ENCODE peak calls at places on chromosomes 5 and 9, in five cellular contexts. One of them, this sample, is unnamed.

GRCh38 chr5:141182248-141182647 is at the start of gene PCDHB16:
- DNase-seq in stimulated activated CD4-positive, alpha-beta T cell treated with anti-CD3 and anti-CD28 coated beads, Interleukin-1b, Interleukin-23, amount 100 ng/mL, for 1 hour: no peak
- DNase-seq in SHP77 treated with DMSO at 0.1 percent for 48 hours: no peak
- DNase-seq in mucosa of gallbladder: no peak
- DNase-seq in NCI-H774: no peak
- DNase-seq in this sample: peak

GRCh38 chr5:141260458-141261237 is 15.5 kb downstream of the PCDHB15 start:
- DNase-seq in stimulated activated CD4-positive, alpha-beta T cell treated with anti-CD3 and anti-CD28 coated beads, Interleukin-1b, Interleukin-23, amount 100 ng/mL, for 1 hour: no peak
- DNase-seq in NCI-H774: no peak
- DNase-seq in mucosa of gallbladder: no peak
- DNase-seq in SHP77 treated with DMSO at 0.1 percent for 48 hours: no peak
- DNase-seq in this sample: no peak

GRCh38 chr9:93111001-93111370 is 15.0 kb downstream of the CARD19 start:
- DNase-seq in stimulated activated CD4-positive, alpha-beta T cell treated with anti-CD3 and anti-CD28 coated beads, Interleukin-1b, Interleukin-23, amount 100 ng/mL, for 1 hour: no peak
- DNase-seq in SHP77 treated with DMSO at 0.1 percent for 48 hours: no peak
- DNase-seq in NCI-H774: no peak
- DNase-seq in mucosa of gallbladder: no peak
- DNase-seq in this sample: peak

GRCh38 chr5:176364765-176365662 is at the start of gene ARL10:
- DNase-seq in SHP77 treated with DMSO at 0.1 percent for 48 hours: no peak
- DNase-seq in stimulated activated CD4-positive, alpha-beta T cell treated with anti-CD3 and anti-CD28 coated beads, Interleukin-1b, Interleukin-23, amount 100 ng/mL, for 1 hour: no peak
- DNase-seq in mucosa of gallbladder: peak
- DNase-seq in NCI-H774: no peak
- DNase-seq in this sample: peak

GRCh38 chr5:143014017-143014651 is 244.0 kb downstream of the ARHGAP26 start:
- DNase-seq in SHP77 treated with DMSO at 0.1 percent for 48 hours: no peak
- DNase-seq in stimulated activated CD4-positive, alpha-beta T cell treated with anti-CD3 and anti-CD28 coated beads, Interleukin-1b, Interleukin-23, amount 100 ng/mL, for 1 hour: no peak
- DNase-seq in mucosa of gallbladder: no peak
- DNase-seq in NCI-H774: no peak
- DNase-seq in this sample: no peak

GRCh38 chr5:67166460-67166871 is 30.1 kb downstream of the CD180 start:
- DNase-seq in stimulated activated CD4-positive, alpha-beta T cell treated with anti-CD3 and anti-CD28 coated beads, Interleukin-1b, Interleukin-23, amount 100 ng/mL, for 1 hour: peak
- DNase-seq in mucosa of gallbladder: no peak
- DNase-seq in SHP77 treated with DMSO at 0.1 percent for 48 hours: no peak
- DNase-seq in NCI-H774: no peak
- DNase-seq in this sample: peak

GRCh38 chr9:14830057-14830456 is 80.2 kb downstream of the FREM1 start:
- DNase-seq in SHP77 treated with DMSO at 0.1 percent for 48 hours: no peak
- DNase-seq in mucosa of gallbladder: no peak
- DNase-seq in NCI-H774: no peak
- DNase-seq in stimulated activated CD4-positive, alpha-beta T cell treated with anti-CD3 and anti-CD28 coated beads, Interleukin-1b, Interleukin-23, amount 100 ng/mL, for 1 hour: no peak
- DNase-seq in this sample: no peak

GRCh38 chr9:107731115-107731762 is 241.7 kb upstream of the KLF4 start:
- DNase-seq in mucosa of gallbladder: no peak
- DNase-seq in stimulated activated CD4-positive, alpha-beta T cell treated with anti-CD3 and anti-CD28 coated beads, Interleukin-1b, Interleukin-23, amount 100 ng/mL, for 1 hour: no peak
- DNase-seq in SHP77 treated with DMSO at 0.1 percent for 48 hours: no peak
- DNase-seq in NCI-H774: no peak
- DNase-seq in this sample: no peak

GRCh38 chr5:40441733-40442132 is 238.0 kb upstream of the PTGER4 start:
- DNase-seq in SHP77 treated with DMSO at 0.1 percent for 48 hours: no peak
- DNase-seq in stimulated activated CD4-positive, alpha-beta T cell treated with anti-CD3 and anti-CD28 coated beads, Interleukin-1b, Interleukin-23, amount 100 ng/mL, for 1 hour: no peak
- DNase-seq in NCI-H774: no peak
- DNase-seq in mucosa of gallbladder: no peak
- DNase-seq in this sample: no peak

GRCh38 chr9:38339087-38339486 is 53.4 kb upstream of the ALDH1B1 start:
- DNase-seq in mucosa of gallbladder: no peak
- DNase-seq in NCI-H774: no peak
- DNase-seq in stimulated activated CD4-positive, alpha-beta T cell treated with anti-CD3 and anti-CD28 coated beads, Interleukin-1b, Interleukin-23, amount 100 ng/mL, for 1 hour: no peak
- DNase-seq in SHP77 treated with DMSO at 0.1 percent for 48 hours: no peak
- DNase-seq in this sample: no peak

GRCh38 chr9:126125177-126125576 is 201.5 kb upstream of the MVB12B start:
- DNase-seq in stimulated activated CD4-positive, alpha-beta T cell treated with anti-CD3 and anti-CD28 coated beads, Interleukin-1b, Interleukin-23, amount 100 ng/mL, for 1 hour: no peak
- DNase-seq in SHP77 treated with DMSO at 0.1 percent for 48 hours: no peak
- DNase-seq in mucosa of gallbladder: peak
- DNase-seq in NCI-H774: no peak
- DNase-seq in this sample: peak

GRCh38 chr9:79522793-79523192 is 49.0 kb upstream of the TLE4 start:
- DNase-seq in NCI-H774: no peak
- DNase-seq in mucosa of gallbladder: no peak
- DNase-seq in SHP77 treated with DMSO at 0.1 percent for 48 hours: no peak
- DNase-seq in stimulated activated CD4-positive, alpha-beta T cell treated with anti-CD3 and anti-CD28 coated beads, Interleukin-1b, Interleukin-23, amount 100 ng/mL, for 1 hour: no peak
- DNase-seq in this sample: no peak

GRCh38 chr5:67746103-67746502 is 469.5 kb upstream of the PIK3R1 start:
- DNase-seq in stimulated activated CD4-positive, alpha-beta T cell treated with anti-CD3 and anti-CD28 coated beads, Interleukin-1b, Interleukin-23, amount 100 ng/mL, for 1 hour: no peak
- DNase-seq in mucosa of gallbladder: no peak
- DNase-seq in SHP77 treated with DMSO at 0.1 percent for 48 hours: no peak
- DNase-seq in NCI-H774: no peak
- DNase-seq in this sample: no peak

GRCh38 chr5:51391175-51391574 is 7.9 kb downstream of the ISL1 start:
- DNase-seq in NCI-H774: no peak
- DNase-seq in stimulated activated CD4-positive, alpha-beta T cell treated with anti-CD3 and anti-CD28 coated beads, Interleukin-1b, Interleukin-23, amount 100 ng/mL, for 1 hour: no peak
- DNase-seq in SHP77 treated with DMSO at 0.1 percent for 48 hours: no peak
- DNase-seq in mucosa of gallbladder: no peak
- DNase-seq in this sample: no peak

GRCh38 chr5:132268698-132269551 is 11.4 kb downstream of the PDLIM4 start:
- DNase-seq in stimulated activated CD4-positive, alpha-beta T cell treated with anti-CD3 and anti-CD28 coated beads, Interleukin-1b, Interleukin-23, amount 100 ng/mL, for 1 hour: no peak
- DNase-seq in NCI-H774: no peak
- DNase-seq in mucosa of gallbladder: no peak
- DNase-seq in SHP77 treated with DMSO at 0.1 percent for 48 hours: no peak
- DNase-seq in this sample: peak

GRCh38 chr5:113293613-113294340 is 141.0 kb downstream of the TSSK1B start:
- DNase-seq in mucosa of gallbladder: no peak
- DNase-seq in NCI-H774: no peak
- DNase-seq in SHP77 treated with DMSO at 0.1 percent for 48 hours: no peak
- DNase-seq in stimulated activated CD4-positive, alpha-beta T cell treated with anti-CD3 and anti-CD28 coated beads, Interleukin-1b, Interleukin-23, amount 100 ng/mL, for 1 hour: no peak
- DNase-seq in this sample: no peak

GRCh38 chr9:109418827-109419226 is 79.3 kb downstream of the PTPN3 start:
- DNase-seq in NCI-H774: no peak
- DNase-seq in mucosa of gallbladder: no peak
- DNase-seq in SHP77 treated with DMSO at 0.1 percent for 48 hours: no peak
- DNase-seq in stimulated activated CD4-positive, alpha-beta T cell treated with anti-CD3 and anti-CD28 coated beads, Interleukin-1b, Interleukin-23, amount 100 ng/mL, for 1 hour: no peak
- DNase-seq in this sample: no peak

GRCh38 chr5:60161340-60161934 is 267.9 kb upstream of the PDE4D start:
- DNase-seq in stimulated activated CD4-positive, alpha-beta T cell treated with anti-CD3 and anti-CD28 coated beads, Interleukin-1b, Interleukin-23, amount 100 ng/mL, for 1 hour: no peak
- DNase-seq in SHP77 treated with DMSO at 0.1 percent for 48 hours: no peak
- DNase-seq in NCI-H774: no peak
- DNase-seq in mucosa of gallbladder: no peak
- DNase-seq in this sample: no peak

GRCh38 chr5:97425511-97425910 is 242.5 kb upstream of the RIOK2 start:
- DNase-seq in NCI-H774: no peak
- DNase-seq in SHP77 treated with DMSO at 0.1 percent for 48 hours: no peak
- DNase-seq in mucosa of gallbladder: no peak
- DNase-seq in stimulated activated CD4-positive, alpha-beta T cell treated with anti-CD3 and anti-CD28 coated beads, Interleukin-1b, Interleukin-23, amount 100 ng/mL, for 1 hour: no peak
- DNase-seq in this sample: no peak

GRCh38 chr5:152349683-152350526 is 55.2 kb downstream of the NMUR2 start:
- DNase-seq in mucosa of gallbladder: peak
- DNase-seq in NCI-H774: peak
- DNase-seq in SHP77 treated with DMSO at 0.1 percent for 48 hours: peak
- DNase-seq in stimulated activated CD4-positive, alpha-beta T cell treated with anti-CD3 and anti-CD28 coated beads, Interleukin-1b, Interleukin-23, amount 100 ng/mL, for 1 hour: no peak
- DNase-seq in this sample: peak

GRCh38 chr5:122076669-122077450 is 1.2 kb downstream of the LOX start:
- DNase-seq in NCI-H774: peak
- DNase-seq in stimulated activated CD4-positive, alpha-beta T cell treated with anti-CD3 and anti-CD28 coated beads, Interleukin-1b, Interleukin-23, amount 100 ng/mL, for 1 hour: no peak
- DNase-seq in SHP77 treated with DMSO at 0.1 percent for 48 hours: peak
- DNase-seq in mucosa of gallbladder: peak
- DNase-seq in this sample: peak

GRCh38 chr9:5492965-5493364 is 17.4 kb upstream of the PDCD1LG2 start:
- DNase-seq in mucosa of gallbladder: no peak
- DNase-seq in SHP77 treated with DMSO at 0.1 percent for 48 hours: no peak
- DNase-seq in stimulated activated CD4-positive, alpha-beta T cell treated with anti-CD3 and anti-CD28 coated beads, Interleukin-1b, Interleukin-23, amount 100 ng/mL, for 1 hour: no peak
- DNase-seq in NCI-H774: no peak
- DNase-seq in this sample: no peak

GRCh38 chr9:14989811-14990210 is 79.6 kb upstream of the FREM1 start:
- DNase-seq in mucosa of gallbladder: no peak
- DNase-seq in NCI-H774: no peak
- DNase-seq in stimulated activated CD4-positive, alpha-beta T cell treated with anti-CD3 and anti-CD28 coated beads, Interleukin-1b, Interleukin-23, amount 100 ng/mL, for 1 hour: no peak
- DNase-seq in SHP77 treated with DMSO at 0.1 percent for 48 hours: no peak
- DNase-seq in this sample: no peak

GRCh38 chr5:85334-85995 is 6.5 kb upstream of the PLEKHG4B start:
- DNase-seq in SHP77 treated with DMSO at 0.1 percent for 48 hours: no peak
- DNase-seq in stimulated activated CD4-positive, alpha-beta T cell treated with anti-CD3 and anti-CD28 coated beads, Interleukin-1b, Interleukin-23, amount 100 ng/mL, for 1 hour: no peak
- DNase-seq in mucosa of gallbladder: no peak
- DNase-seq in NCI-H774: peak
- DNase-seq in this sample: no peak

GRCh38 chr5:161230222-161230621 is 316.3 kb downstream of the GABRB2 start:
- DNase-seq in stimulated activated CD4-positive, alpha-beta T cell treated with anti-CD3 and anti-CD28 coated beads, Interleukin-1b, Interleukin-23, amount 100 ng/mL, for 1 hour: no peak
- DNase-seq in mucosa of gallbladder: peak
- DNase-seq in NCI-H774: peak
- DNase-seq in SHP77 treated with DMSO at 0.1 percent for 48 hours: peak
- DNase-seq in this sample: no peak

GRCh38 chr5:135491552-135492318 is 39.6 kb upstream of the TIFAB start:
- DNase-seq in mucosa of gallbladder: no peak
- DNase-seq in NCI-H774: peak
- DNase-seq in SHP77 treated with DMSO at 0.1 percent for 48 hours: no peak
- DNase-seq in stimulated activated CD4-positive, alpha-beta T cell treated with anti-CD3 and anti-CD28 coated beads, Interleukin-1b, Interleukin-23, amount 100 ng/mL, for 1 hour: no peak
- DNase-seq in this sample: peak

GRCh38 chr5:160064441-160064840 is 54.8 kb downstream of the PWWP2A start:
- DNase-seq in mucosa of gallbladder: peak
- DNase-seq in stimulated activated CD4-positive, alpha-beta T cell treated with anti-CD3 and anti-CD28 coated beads, Interleukin-1b, Interleukin-23, amount 100 ng/mL, for 1 hour: no peak
- DNase-seq in SHP77 treated with DMSO at 0.1 percent for 48 hours: no peak
- DNase-seq in NCI-H774: no peak
- DNase-seq in this sample: no peak

GRCh38 chr5:154278172-154278571 is 87.6 kb downstream of the GALNT10 start:
- DNase-seq in NCI-H774: no peak
- DNase-seq in mucosa of gallbladder: no peak
- DNase-seq in SHP77 treated with DMSO at 0.1 percent for 48 hours: no peak
- DNase-seq in stimulated activated CD4-positive, alpha-beta T cell treated with anti-CD3 and anti-CD28 coated beads, Interleukin-1b, Interleukin-23, amount 100 ng/mL, for 1 hour: no peak
- DNase-seq in this sample: no peak

GRCh38 chr5:87827561-87827960 is 414.8 kb upstream of the CCNH start:
- DNase-seq in mucosa of gallbladder: no peak
- DNase-seq in stimulated activated CD4-positive, alpha-beta T cell treated with anti-CD3 and anti-CD28 coated beads, Interleukin-1b, Interleukin-23, amount 100 ng/mL, for 1 hour: no peak
- DNase-seq in NCI-H774: no peak
- DNase-seq in SHP77 treated with DMSO at 0.1 percent for 48 hours: no peak
- DNase-seq in this sample: no peak

GRCh38 chr9:125986966-125987365 is 239.8 kb downstream of the PBX3 start:
- DNase-seq in NCI-H774: no peak
- DNase-seq in stimulated activated CD4-positive, alpha-beta T cell treated with anti-CD3 and anti-CD28 coated beads, Interleukin-1b, Interleukin-23, amount 100 ng/mL, for 1 hour: no peak
- DNase-seq in SHP77 treated with DMSO at 0.1 percent for 48 hours: no peak
- DNase-seq in mucosa of gallbladder: no peak
- DNase-seq in this sample: no peak

GRCh38 chr9:22005700-22006605 is 3.2 kb downstream of the CDKN2B start:
- DNase-seq in stimulated activated CD4-positive, alpha-beta T cell treated with anti-CD3 and anti-CD28 coated beads, Interleukin-1b, Interleukin-23, amount 100 ng/mL, for 1 hour: no peak
- DNase-seq in NCI-H774: no peak
- DNase-seq in mucosa of gallbladder: no peak
- DNase-seq in SHP77 treated with DMSO at 0.1 percent for 48 hours: no peak
- DNase-seq in this sample: no peak

GRCh38 chr5:153902026-153902425 is 136.7 kb downstream of the FAM114A2 start:
- DNase-seq in mucosa of gallbladder: no peak
- DNase-seq in NCI-H774: no peak
- DNase-seq in SHP77 treated with DMSO at 0.1 percent for 48 hours: no peak
- DNase-seq in stimulated activated CD4-positive, alpha-beta T cell treated with anti-CD3 and anti-CD28 coated beads, Interleukin-1b, Interleukin-23, amount 100 ng/mL, for 1 hour: no peak
- DNase-seq in this sample: no peak

GRCh38 chr5:93532370-93532769 is 48.6 kb downstream of the NR2F1-AS1 start:
- DNase-seq in stimulated activated CD4-positive, alpha-beta T cell treated with anti-CD3 and anti-CD28 coated beads, Interleukin-1b, Interleukin-23, amount 100 ng/mL, for 1 hour: no peak
- DNase-seq in SHP77 treated with DMSO at 0.1 percent for 48 hours: no peak
- DNase-seq in mucosa of gallbladder: peak
- DNase-seq in NCI-H774: no peak
- DNase-seq in this sample: peak

GRCh38 chr5:9604416-9604815 is 25.7 kb downstream of the TAS2R1 start:
- DNase-seq in stimulated activated CD4-positive, alpha-beta T cell treated with anti-CD3 and anti-CD28 coated beads, Interleukin-1b, Interleukin-23, amount 100 ng/mL, for 1 hour: no peak
- DNase-seq in NCI-H774: no peak
- DNase-seq in SHP77 treated with DMSO at 0.1 percent for 48 hours: no peak
- DNase-seq in mucosa of gallbladder: no peak
- DNase-seq in this sample: no peak

GRCh38 chr5:96148376-96148775 is 186.7 kb upstream of the ELL2 start:
- DNase-seq in NCI-H774: no peak
- DNase-seq in SHP77 treated with DMSO at 0.1 percent for 48 hours: no peak
- DNase-seq in mucosa of gallbladder: no peak
- DNase-seq in stimulated activated CD4-positive, alpha-beta T cell treated with anti-CD3 and anti-CD28 coated beads, Interleukin-1b, Interleukin-23, amount 100 ng/mL, for 1 hour: no peak
- DNase-seq in this sample: no peak

GRCh38 chr9:96057155-96057554 is 181.7 kb downstream of the ERCC6L2 start:
- DNase-seq in SHP77 treated with DMSO at 0.1 percent for 48 hours: no peak
- DNase-seq in stimulated activated CD4-positive, alpha-beta T cell treated with anti-CD3 and anti-CD28 coated beads, Interleukin-1b, Interleukin-23, amount 100 ng/mL, for 1 hour: no peak
- DNase-seq in NCI-H774: no peak
- DNase-seq in mucosa of gallbladder: no peak
- DNase-seq in this sample: no peak

GRCh38 chr9:29176786-29177185 is 1603.5 kb upstream of the C9orf72 start:
- DNase-seq in stimulated activated CD4-positive, alpha-beta T cell treated with anti-CD3 and anti-CD28 coated beads, Interleukin-1b, Interleukin-23, amount 100 ng/mL, for 1 hour: no peak
- DNase-seq in mucosa of gallbladder: no peak
- DNase-seq in NCI-H774: no peak
- DNase-seq in SHP77 treated with DMSO at 0.1 percent for 48 hours: no peak
- DNase-seq in this sample: no peak

GRCh38 chr5:171984748-171985419 is 21.6 kb downstream of the FBXW11 start:
- DNase-seq in NCI-H774: no peak
- DNase-seq in stimulated activated CD4-positive, alpha-beta T cell treated with anti-CD3 and anti-CD28 coated beads, Interleukin-1b, Interleukin-23, amount 100 ng/mL, for 1 hour: no peak
- DNase-seq in SHP77 treated with DMSO at 0.1 percent for 48 hours: no peak
- DNase-seq in mucosa of gallbladder: no peak
- DNase-seq in this sample: no peak

GRCh38 chr5:174086751-174087150 is 41.2 kb downstream of the NSG2 start:
- DNase-seq in stimulated activated CD4-positive, alpha-beta T cell treated with anti-CD3 and anti-CD28 coated beads, Interleukin-1b, Interleukin-23, amount 100 ng/mL, for 1 hour: no peak
- DNase-seq in mucosa of gallbladder: no peak
- DNase-seq in NCI-H774: no peak
- DNase-seq in SHP77 treated with DMSO at 0.1 percent for 48 hours: no peak
- DNase-seq in this sample: no peak

GRCh38 chr5:160118349-160119141 is 705 bp downstream of the PWWP2A start:
- DNase-seq in mucosa of gallbladder: peak
- DNase-seq in NCI-H774: peak
- DNase-seq in SHP77 treated with DMSO at 0.1 percent for 48 hours: no peak
- DNase-seq in stimulated activated CD4-positive, alpha-beta T cell treated with anti-CD3 and anti-CD28 coated beads, Interleukin-1b, Interleukin-23, amount 100 ng/mL, for 1 hour: no peak
- DNase-seq in this sample: peak